ENCODE peak calls at places on chromosomes 3 and 15, in seven cellular contexts. K is IMR-90, B is H9, Q is trophoblast cell, W is mesenchymal stem cell, D is H1, E is mesendoderm. A is an unnamed sample.

GRCh38 chr3:99637381-99638111 is 848 bp upstream of the COL8A1 start:
- DNase-seq in K (peak), B (no peak), Q (peak), W (peak), D (no peak), E (peak), A (peak)

GRCh38 chr15:71743861-71744382 is 66.4 kb upstream of the NR2E3 start:
- DNase-seq in K (peak), B (no peak), Q (peak), W (peak), D (peak), E (peak), A (peak)

GRCh38 chr3:37144806-37145205 is 29.6 kb downstream of the LRRFIP2 start:
- DNase-seq in K (no peak), B (no peak), Q (peak), W (peak), D (no peak), E (peak), A (no peak)

GRCh38 chr3:99674086-99674789 is 35.8 kb downstream of the COL8A1 start:
- DNase-seq in K (peak), B (no peak), Q (peak), W (no peak), D (no peak), E (no peak), A (no peak)

GRCh38 chr3:50158747-50159146 is 3.6 kb downstream of the SEMA3F start:
- DNase-seq in K (no peak), B (no peak), Q (no peak), W (no peak), D (no peak), E (no peak), A (no peak)

GRCh38 chr3:195040773-195041520 is 230.0 kb downstream of the XXYLT1 start:
- DNase-seq in K (no peak), B (peak), Q (no peak), W (no peak), D (no peak), E (peak), A (no peak)

GRCh38 chr15:62138124-62138523 is 27.0 kb downstream of the C2CD4B start:
- DNase-seq in K (peak), B (no peak), Q (no peak), W (no peak), D (no peak), E (no peak), A (no peak)

GRCh38 chr15:99509686-99510461 is 55.9 kb upstream of the MEF2A start:
- DNase-seq in K (no peak), B (no peak), Q (peak), W (no peak), D (no peak), E (no peak), A (no peak)

GRCh38 chr3:151835751-151836550 is 22.0 kb downstream of the AADAC start:
- DNase-seq in K (peak), B (no peak), Q (no peak), W (peak), D (no peak), E (peak), A (no peak)

GRCh38 chr15:72034351-72034750 is 83.6 kb downstream of the MYO9A start:
- DNase-seq in K (peak), B (no peak), Q (no peak), W (peak), D (no peak), E (no peak), A (no peak)

GRCh38 chr3:138082085-138082991 is 33.1 kb downstream of the DZIP1L start:
- DNase-seq in K (peak), B (no peak), Q (peak), W (peak), D (no peak), E (peak), A (no peak)

GRCh38 chr3:63867225-63867624 is 3.6 kb downstream of the ATXN7 start:
- DNase-seq in K (no peak), B (no peak), Q (no peak), W (no peak), D (no peak), E (no peak), A (no peak)

GRCh38 chr3:35644461-35644860 is 5.1 kb downstream of the ARPP21 start:
- DNase-seq in K (no peak), B (no peak), Q (no peak), W (no peak), D (no peak), E (no peak), A (no peak)

GRCh38 chr15:40902605-40903561 is 8.6 kb downstream of the VPS18 start:
- DNase-seq in K (no peak), B (no peak), Q (peak), W (peak), D (no peak), E (no peak), A (no peak)

GRCh38 chr3:105233056-105233455 is 133.7 kb upstream of the ALCAM start:
- DNase-seq in K (peak), B (no peak), Q (peak), W (no peak), D (no peak), E (no peak), A (no peak)

GRCh38 chr15:85932391-85932790 is 137.7 kb upstream of the KLHL25 start:
- DNase-seq in K (no peak), B (no peak), Q (no peak), W (no peak), D (no peak), E (no peak), A (no peak)

GRCh38 chr3:36920884-36921567 is 23.8 kb downstream of the TRANK1 start:
- DNase-seq in K (no peak), B (no peak), Q (no peak), W (no peak), D (no peak), E (no peak), A (no peak)

GRCh38 chr15:29089731-29090616 is 179.6 kb downstream of the NSMCE3 start:
- DNase-seq in K (peak), B (no peak), Q (no peak), W (peak), D (no peak), E (peak), A (no peak)

GRCh38 chr3:197829397-197830045 is 38.5 kb downstream of the LRCH3 start:
- DNase-seq in K (no peak), B (no peak), Q (no peak), W (no peak), D (no peak), E (no peak), A (no peak)

GRCh38 chr3:197833930-197834715 is 43.1 kb downstream of the LRCH3 start:
- DNase-seq in K (no peak), B (no peak), Q (no peak), W (no peak), D (no peak), E (no peak), A (no peak)

GRCh38 chr3:197835509-197835908 is 44.5 kb downstream of the LRCH3 start:
- DNase-seq in K (no peak), B (no peak), Q (no peak), W (no peak), D (no peak), E (no peak), A (no peak)

GRCh38 chr3:197830967-197831313 is 39.9 kb downstream of the LRCH3 start:
- DNase-seq in K (no peak), B (no peak), Q (no peak), W (no peak), D (no peak), E (no peak), A (no peak)

DNA sequence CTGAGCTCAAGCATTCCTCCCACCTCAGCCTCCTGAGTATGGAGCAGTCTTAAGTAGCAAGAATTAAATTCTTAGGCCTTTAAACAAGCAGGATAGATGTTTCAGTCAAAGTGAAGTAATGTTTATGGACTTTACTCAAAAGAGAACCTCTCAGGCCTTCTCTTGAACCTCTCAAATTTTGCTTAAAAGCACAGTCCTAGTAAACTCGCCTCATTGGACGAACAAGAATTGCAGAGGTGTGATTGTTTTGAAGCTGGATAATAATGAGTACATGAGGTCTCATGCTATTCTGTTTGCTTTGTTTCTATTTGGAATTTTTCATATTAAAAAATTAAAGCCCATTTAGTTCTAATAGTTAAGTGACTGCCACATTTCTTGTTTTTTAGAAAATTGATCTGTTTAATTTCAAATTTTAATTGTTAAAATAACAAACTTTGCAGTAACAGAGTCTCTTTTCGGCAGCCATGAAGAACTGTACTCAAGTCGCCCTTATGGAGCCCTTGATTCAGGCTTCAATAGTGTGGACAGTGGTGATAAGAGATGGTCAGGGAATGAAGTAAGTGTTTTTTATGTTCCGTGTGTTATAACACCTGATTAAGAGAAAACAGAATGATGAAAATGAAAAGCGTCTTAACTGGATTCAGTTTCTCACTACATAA is 39.4 kb downstream of the LRCH3 start:
- DNase-seq in K (no peak), B (no peak), Q (no peak), W (no peak), D (no peak), E (no peak), A (no peak)
- H4K8ac ChIP-seq in K (no peak), B (no peak), Q (no peak), W (no peak), D (no peak), E (no peak), A (no peak)

GRCh38 chr3:11769704-11770103 is 77.0 kb downstream of the TAMM41 start:
- DNase-seq in K (no peak), B (no peak), Q (peak), W (no peak), D (no peak), E (no peak), A (no peak)

GRCh38 chr3:11774296-11774877 is 72.3 kb downstream of the TAMM41 start:
- DNase-seq in K (peak), B (peak), Q (peak), W (peak), D (peak), E (peak), A (peak)

GRCh38 chr3:11768604-11769003 is 78.1 kb downstream of the TAMM41 start:
- DNase-seq in K (no peak), B (no peak), Q (peak), W (no peak), D (no peak), E (no peak), A (no peak)

GRCh38 chr3:11770105-11770476 is 76.6 kb downstream of the TAMM41 start:
- DNase-seq in K (no peak), B (no peak), Q (peak), W (no peak), D (peak), E (no peak), A (no peak)

DNA sequence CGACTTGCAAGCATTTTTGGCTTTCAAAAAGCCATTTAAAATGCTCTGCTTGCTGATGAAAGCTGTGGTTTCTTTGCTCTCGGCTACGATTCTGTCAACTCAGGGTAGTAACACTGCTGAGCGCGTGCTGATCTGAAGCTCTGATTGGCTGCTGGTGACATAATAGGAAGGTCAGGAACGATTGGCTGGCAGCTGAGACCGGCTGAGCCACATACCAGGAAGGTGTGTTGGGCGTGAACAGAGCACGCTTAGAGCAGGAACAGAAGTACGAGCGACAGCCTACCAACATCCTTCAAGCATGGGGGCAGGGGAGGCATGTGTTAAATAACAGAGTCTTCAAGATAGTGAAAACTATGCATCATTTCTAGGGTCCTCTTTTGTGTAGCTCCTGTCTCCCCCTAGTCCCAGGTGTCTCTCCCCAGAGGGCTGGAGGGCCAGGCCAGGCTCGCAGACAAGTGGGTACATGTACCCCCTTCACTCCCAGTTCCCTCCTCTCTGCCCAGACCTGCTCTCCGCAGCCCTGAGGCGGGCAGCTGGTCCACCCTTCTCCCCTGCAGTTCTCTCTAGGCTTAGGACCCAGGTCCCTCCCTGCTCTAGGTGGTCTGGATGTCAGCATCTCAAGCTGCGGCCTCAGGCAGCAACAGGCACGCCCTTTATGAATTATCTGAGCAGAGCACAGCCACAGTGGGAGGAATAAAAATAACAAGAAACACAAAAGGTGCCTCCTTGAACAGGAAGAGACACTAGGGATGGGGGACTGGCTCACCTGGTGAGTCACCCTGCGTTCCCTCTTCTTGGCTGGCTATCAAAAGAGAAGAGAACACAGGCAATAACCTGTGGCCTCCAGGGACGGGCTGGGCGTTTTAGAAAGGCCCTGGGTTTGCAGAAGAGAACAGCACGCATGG is 76.0 kb downstream of the TAMM41 start:
- DNase-seq in K (peak), B (peak), Q (peak), W (peak), D (peak), E (peak), A (peak)
- H4K8ac ChIP-seq in K (peak), B (no peak), Q (peak), W (no peak), D (peak), E (no peak), A (no peak)

GRCh38 chr15:70081612-70082011 is 16.1 kb downstream of the TLE3 start:
- DNase-seq in K (no peak), B (peak), Q (no peak), W (no peak), D (no peak), E (no peak), A (no peak)

GRCh38 chr15:70077436-70077835 is 20.3 kb downstream of the TLE3 start:
- DNase-seq in K (no peak), B (no peak), Q (no peak), W (no peak), D (no peak), E (no peak), A (no peak)

GRCh38 chr15:70083423-70083822 is 14.3 kb downstream of the TLE3 start:
- DNase-seq in K (no peak), B (peak), Q (no peak), W (no peak), D (no peak), E (peak), A (peak)

GRCh38 chr15:70078578-70079417 is 18.9 kb downstream of the TLE3 start:
- DNase-seq in K (no peak), B (no peak), Q (no peak), W (no peak), D (no peak), E (no peak), A (no peak)

GRCh38 chr15:70079831-70080230 is 17.9 kb downstream of the TLE3 start:
- DNase-seq in K (no peak), B (no peak), Q (no peak), W (no peak), D (no peak), E (no peak), A (no peak)
- H4K8ac ChIP-seq in K (no peak), B (no peak), Q (no peak), W (no peak), D (no peak), E (no peak), A (no peak)

GRCh38 chr3:110656394-110656793 is 415.2 kb upstream of the NECTIN3 start:
- DNase-seq in K (no peak), B (no peak), Q (no peak), W (no peak), D (no peak), E (peak), A (no peak)

GRCh38 chr3:110650752-110651151 is 420.9 kb upstream of the NECTIN3 start:
- DNase-seq in K (peak), B (no peak), Q (no peak), W (no peak), D (no peak), E (no peak), A (no peak)

DNA sequence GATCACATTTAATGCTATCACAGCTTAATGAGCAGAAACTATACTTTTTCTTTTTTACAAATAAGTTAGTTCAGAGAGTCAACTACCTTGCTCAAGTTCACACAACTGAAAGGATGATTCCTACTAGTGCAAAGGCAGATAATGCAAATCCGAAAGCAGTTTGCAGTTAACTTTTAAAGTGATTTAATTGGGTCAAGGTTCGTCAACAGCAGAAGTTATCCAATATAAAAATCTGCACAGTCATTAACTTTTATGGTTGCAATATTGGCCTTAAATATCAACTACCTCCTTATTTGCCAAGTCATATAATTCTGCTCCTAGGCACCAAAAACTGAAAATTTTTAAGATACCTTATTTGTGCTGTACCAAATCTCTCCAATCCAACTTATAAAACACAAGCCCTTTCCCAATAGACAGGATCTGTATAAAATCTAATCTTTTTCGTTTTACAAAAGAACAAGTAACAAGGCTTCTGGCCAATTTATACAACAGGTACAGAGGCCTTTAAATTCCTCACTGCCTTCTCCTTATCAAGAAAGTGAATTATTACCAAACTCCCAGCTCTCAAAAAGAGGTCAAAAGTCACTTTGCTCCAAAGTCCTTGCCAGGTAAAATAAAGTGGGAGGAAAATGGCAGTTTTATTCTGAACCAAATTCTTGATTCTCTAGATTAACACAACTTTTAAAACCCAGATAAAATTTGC is 416.6 kb upstream of the NECTIN3 start:
- DNase-seq in K (no peak), B (no peak), Q (no peak), W (no peak), D (no peak), E (no peak), A (no peak)
- H4K8ac ChIP-seq in K (no peak), B (no peak), Q (no peak), W (no peak), D (no peak), E (no peak), A (no peak)

A was measured in neuronal stem cell.